ENCODE peak calls at places on chromosomes 12 and 14, in seven cellular contexts. I is CD4-positive, alpha-beta T cell; O is hepatocyte; M is K562; J is tibial artery; L is stomach; B is SK-N-SH. H is an unnamed sample. For H3K9me3, the result is how much of the 10 kb centered on the place peaks cover.

GRCh38 chr12:14999421-15000047 is 26.7 kb downstream of the PDE6H start:
- DNase-seq in I (no peak), O (no peak), M (no peak), J (no peak), L (no peak), B (no peak), H (no peak)

GRCh38 chr12:40469736-40470135 is 222.5 kb upstream of the CNTN1 start:
- DNase-seq in I (no peak), O (no peak), M (no peak), J (no peak), L (no peak), B (peak), H (no peak)

GRCh38 chr14:95710106-95710505 is 3.8 kb downstream of the TCL1A start:
- DNase-seq in I (no peak), O (no peak), M (no peak), J (no peak), L (no peak), B (no peak), H (no peak)

GRCh38 chr14:92439551-92440344 is 73.8 kb upstream of the RIN3 start:
- DNase-seq in I (no peak), O (no peak), M (no peak), J (no peak), L (no peak), B (no peak), H (no peak)

GRCh38 chr14:71586131-71586893 is 345.9 kb upstream of the RGS6 start:
- DNase-seq in I (no peak), O (peak), M (no peak), J (peak), L (no peak), B (peak), H (peak)

GRCh38 chr12:32084017-32084688 is 22.5 kb upstream of the BICD1 start:
- DNase-seq in I (no peak), O (no peak), M (no peak), J (no peak), L (no peak), B (no peak), H (no peak)

GRCh38 chr14:73368621-73369020 is 89.7 kb downstream of the NUMB start:
- DNase-seq in I (no peak), O (no peak), M (no peak), J (no peak), L (no peak), B (no peak), H (no peak)

GRCh38 chr14:91202234-91202974 is 42.1 kb downstream of the GPR68 start:
- DNase-seq in I (no peak), O (no peak), M (peak), J (peak), L (peak), B (no peak), H (no peak)

GRCh38 chr14:78985668-78986073 is 815.5 kb downstream of the NRXN3 start:
- DNase-seq in I (no peak), O (no peak), M (no peak), J (no peak), L (no peak), B (peak), H (no peak)

GRCh38 chr14:36055052-36055378 is 121.5 kb downstream of the PTCSC3 start:
- DNase-seq in I (no peak), O (no peak), M (no peak), J (no peak), L (no peak), B (no peak), H (no peak)

GRCh38 chr14:63457498-63457897 is 85.7 kb downstream of the PPP2R5E start:
- DNase-seq in I (no peak), O (no peak), M (no peak), J (no peak), L (no peak), B (no peak), H (no peak)

GRCh38 chr12:21906919-21907642 is 34.1 kb downstream of the ABCC9 start:
- DNase-seq in I (no peak), O (no peak), M (no peak), J (no peak), L (no peak), B (no peak), H (no peak)

GRCh38 chr12:42426733-42427132 is 100.8 kb downstream of the PPHLN1 start:
- DNase-seq in I (no peak), O (no peak), M (peak), J (no peak), L (no peak), B (no peak), H (peak)

GRCh38 chr12:109983432-109984142 is 12.6 kb downstream of the GIT2 start:
- DNase-seq in I (no peak), O (no peak), M (no peak), J (no peak), L (peak), B (no peak), H (no peak)

GRCh38 chr12:113136128-113136989 is 798 bp upstream of the RASAL1 start:
- DNase-seq in I (peak), O (no peak), M (peak), J (no peak), L (peak), B (peak), H (peak)

GRCh38 chr14:100602621-100603020 is 15.4 kb upstream of the BEGAIN start:
- DNase-seq in I (no peak), O (no peak), M (no peak), J (no peak), L (no peak), B (no peak), H (no peak)

GRCh38 chr14:56213288-56213687 is 95.1 kb downstream of the PELI2 start:
- DNase-seq in I (no peak), O (no peak), M (no peak), J (no peak), L (no peak), B (no peak), H (no peak)

GRCh38 chr12:2649201-2650030 is 145.4 kb upstream of the FKBP4 start:
- DNase-seq in I (no peak), O (no peak), M (no peak), J (no peak), L (no peak), B (peak), H (no peak)

GRCh38 chr12:32336261-32336660 is 63.1 kb upstream of the FGD4 start:
- DNase-seq in I (no peak), O (no peak), M (no peak), J (no peak), L (no peak), B (no peak), H (no peak)

GRCh38 chr12:87025976-87026375 is 769.8 kb upstream of the MGAT4C start:
- DNase-seq in I (no peak), O (no peak), M (no peak), J (no peak), L (no peak), B (no peak), H (no peak)

GRCh38 chr14:38254565-38255407 is 1.1 kb downstream of the CLEC14A start:
- DNase-seq in I (no peak), O (no peak), M (no peak), J (no peak), L (peak), B (no peak), H (peak)

GRCh38 chr14:20415723-20416622 is 2.7 kb upstream of the TEP1 start:
- DNase-seq in I (no peak), O (peak), M (peak), J (peak), L (no peak), B (peak), H (peak)

GRCh38 chr12:30026621-30027234 is 243.0 kb upstream of the TMTC1 start:
- DNase-seq in I (no peak), O (no peak), M (no peak), J (no peak), L (no peak), B (no peak), H (peak)

GRCh38 chr12:67268335-67268895 is 743 bp upstream of the CAND1 start:
- DNase-seq in I (peak), O (peak), M (peak), J (peak), L (peak), B (peak), H (peak)

GRCh38 chr14:79134346-79134745 is 964.2 kb downstream of the NRXN3 start:
- DNase-seq in I (no peak), O (no peak), M (no peak), J (no peak), L (no peak), B (no peak), H (no peak)

GRCh38 chr12:21851151-21851550 is 76.6 kb upstream of the KCNJ8 start:
- DNase-seq in I (no peak), O (no peak), M (no peak), J (no peak), L (no peak), B (no peak), H (no peak)

GRCh38 chr14:81392052-81392451 is 8.1 kb downstream of the STON2 start:
- DNase-seq in I (no peak), O (no peak), M (no peak), J (no peak), L (no peak), B (no peak), H (no peak)

GRCh38 chr12:27969901-27970390 is 2.6 kb downstream of the PTHLH start:
- DNase-seq in I (no peak), O (peak), M (peak), J (peak), L (peak), B (no peak), H (peak)

GRCh38 chr12:52203126-52203921 is 11.5 kb upstream of the KRT80 start:
- DNase-seq in I (no peak), O (peak), M (peak), J (peak), L (peak), B (peak), H (peak)

GRCh38 chr12:3869860-3870259 is 3.3 kb downstream of the PARP11 start:
- DNase-seq in I (no peak), O (no peak), M (no peak), J (no peak), L (no peak), B (no peak), H (no peak)

GRCh38 chr12:83434600-83434999 is 747.9 kb downstream of the TMTC2 start:
- DNase-seq in I (no peak), O (no peak), M (no peak), J (no peak), L (no peak), B (no peak), H (no peak)

GRCh38 chr14:61573748-61574513 is 121.4 kb upstream of the HIF1A start:
- DNase-seq in I (no peak), O (no peak), M (no peak), J (no peak), L (no peak), B (no peak), H (peak)

GRCh38 chr12:78096909-78097597 is 266.4 kb downstream of the NAV3 start:
- DNase-seq in I (no peak), O (peak), M (no peak), J (no peak), L (no peak), B (peak), H (no peak)

GRCh38 chr12:1706284-1707016 is 15.6 kb downstream of the ADIPOR2 start:
- DNase-seq in I (no peak), O (no peak), M (peak), J (no peak), L (no peak), B (no peak), H (no peak)

GRCh38 chr14:20811994-20812393 is 9.3 kb upstream of the RNASE1 start:
- DNase-seq in I (no peak), O (peak), M (peak), J (no peak), L (no peak), B (no peak), H (no peak)

GRCh38 chr12:105214670-105215375 is 21.2 kb downstream of the APPL2 start:
- DNase-seq in I (no peak), O (peak), M (no peak), J (no peak), L (peak), B (no peak), H (no peak)

GRCh38 chr12:48956279-48957140 is 777 bp downstream of the ARF3 start:
- DNase-seq in I (no peak), O (peak), M (peak), J (peak), L (peak), B (peak), H (peak)

GRCh38 chr14:42930058-42930457 is 1323.4 kb downstream of the LRFN5 start:
- DNase-seq in I (no peak), O (no peak), M (no peak), J (peak), L (no peak), B (no peak), H (peak)
- H3K9me3 ChIP-seq in I (under half), O (under half), M (under half), J (under half), L (under half), B (under half), H (under half)

DNA sequence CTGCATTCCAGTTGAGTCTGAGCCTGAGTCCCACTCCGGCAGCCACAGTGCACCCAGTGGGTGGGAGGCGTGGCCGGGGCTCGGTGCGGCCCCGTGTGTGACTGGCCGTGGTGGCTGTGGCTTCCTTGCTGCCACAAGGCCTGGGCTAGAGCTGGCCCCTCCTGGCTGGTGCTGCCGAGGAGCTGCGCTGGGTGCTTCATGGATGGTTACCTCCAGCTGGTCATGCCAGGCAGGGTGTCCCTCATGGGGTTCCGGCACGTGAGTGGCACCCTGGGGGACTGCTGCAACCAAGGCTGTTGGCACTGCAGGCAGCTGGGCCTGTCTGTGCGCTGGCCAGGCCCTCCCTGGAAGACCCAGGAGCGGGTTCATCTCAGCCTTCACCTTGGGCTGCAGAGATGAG is 62.7 kb downstream of the KIF26A start:
- DNase-seq in I (no peak), O (no peak), M (no peak), J (no peak), L (no peak), B (no peak), H (no peak)
- H3K9me3 ChIP-seq in I (under half), O (under half), M (under half), J (under half), L (under half), B (under half), H (under half)

GRCh38 chr14:49673586-49673985 is 14.4 kb downstream of the POLE2 start:
- DNase-seq in I (no peak), O (no peak), M (no peak), J (no peak), L (no peak), B (no peak), H (no peak)
- H3K9me3 ChIP-seq in I (under half), O (under half), M (under half), J (under half), L (under half), B (under half), H (under half)

GRCh38 chr12:60724475-60724874 is 1128.6 kb downstream of the SLC16A7 start:
- DNase-seq in I (no peak), O (no peak), M (no peak), J (no peak), L (no peak), B (no peak), H (no peak)
- H3K9me3 ChIP-seq in I (under half), O (under half), M (under half), J (under half), L (under half), B (under half), H (under half)

DNA sequence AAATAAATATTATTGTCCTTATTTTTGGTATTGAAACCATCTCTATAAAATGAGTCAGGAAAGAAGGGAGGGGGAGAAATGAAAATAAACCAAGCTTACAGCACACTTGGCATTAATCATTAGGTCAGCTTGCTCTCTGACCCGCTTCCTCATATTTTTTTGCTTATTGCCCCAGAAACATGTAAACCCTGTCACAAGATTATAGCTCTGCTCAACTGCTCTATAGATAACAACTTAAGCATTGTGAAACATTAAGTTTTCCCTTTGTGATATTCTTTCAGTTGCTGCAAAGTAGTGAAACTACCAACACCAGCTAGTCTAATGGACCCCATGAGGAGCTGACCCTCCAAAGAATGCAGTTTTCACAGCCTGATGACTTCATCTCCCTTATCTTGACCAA is 819.5 kb downstream of the SLC16A7 start:
- DNase-seq in I (no peak), O (no peak), M (no peak), J (no peak), L (no peak), B (no peak), H (no peak)
- H3K9me3 ChIP-seq in I (under half), O (under half), M (under half), J (under half), L (under half), B (under half), H (under half)

DNA sequence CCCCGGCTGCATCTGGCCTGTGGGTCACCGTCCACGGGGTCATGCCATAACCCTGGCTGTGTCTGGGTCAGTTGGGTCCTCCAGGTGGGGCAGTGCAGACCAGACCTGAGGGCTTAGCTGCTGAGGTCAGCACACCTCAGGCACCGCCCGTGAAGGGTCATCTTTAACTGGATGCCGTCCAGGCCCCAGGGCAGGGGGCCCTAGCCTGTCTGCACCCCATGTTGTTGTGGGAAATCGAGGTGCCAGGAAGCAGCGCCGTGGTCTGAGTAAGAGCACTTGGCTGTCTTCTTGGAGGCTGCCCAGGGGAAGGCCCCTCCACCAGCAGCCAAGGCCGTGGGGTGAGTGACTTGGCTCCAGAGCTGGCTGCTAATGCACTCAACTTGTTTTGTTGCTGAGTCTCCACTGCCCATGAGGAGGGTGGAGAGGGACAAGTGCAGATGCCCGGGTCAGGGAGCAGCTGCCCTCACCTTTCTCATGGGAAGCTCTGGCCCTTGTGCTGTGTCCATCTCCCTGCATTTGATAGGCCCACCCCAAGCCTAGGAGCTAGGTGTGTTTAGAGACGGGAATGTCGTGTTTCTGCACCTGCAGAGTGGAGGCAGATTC is 317.2 kb downstream of the TMEM121 start:
- DNase-seq in I (no peak), O (no peak), M (no peak), J (peak), L (no peak), B (no peak), H (no peak)
- H3K9me3 ChIP-seq in I (under half), O (under half), M (under half), J (under half), L (under half), B (under half), H (under half)

DNA sequence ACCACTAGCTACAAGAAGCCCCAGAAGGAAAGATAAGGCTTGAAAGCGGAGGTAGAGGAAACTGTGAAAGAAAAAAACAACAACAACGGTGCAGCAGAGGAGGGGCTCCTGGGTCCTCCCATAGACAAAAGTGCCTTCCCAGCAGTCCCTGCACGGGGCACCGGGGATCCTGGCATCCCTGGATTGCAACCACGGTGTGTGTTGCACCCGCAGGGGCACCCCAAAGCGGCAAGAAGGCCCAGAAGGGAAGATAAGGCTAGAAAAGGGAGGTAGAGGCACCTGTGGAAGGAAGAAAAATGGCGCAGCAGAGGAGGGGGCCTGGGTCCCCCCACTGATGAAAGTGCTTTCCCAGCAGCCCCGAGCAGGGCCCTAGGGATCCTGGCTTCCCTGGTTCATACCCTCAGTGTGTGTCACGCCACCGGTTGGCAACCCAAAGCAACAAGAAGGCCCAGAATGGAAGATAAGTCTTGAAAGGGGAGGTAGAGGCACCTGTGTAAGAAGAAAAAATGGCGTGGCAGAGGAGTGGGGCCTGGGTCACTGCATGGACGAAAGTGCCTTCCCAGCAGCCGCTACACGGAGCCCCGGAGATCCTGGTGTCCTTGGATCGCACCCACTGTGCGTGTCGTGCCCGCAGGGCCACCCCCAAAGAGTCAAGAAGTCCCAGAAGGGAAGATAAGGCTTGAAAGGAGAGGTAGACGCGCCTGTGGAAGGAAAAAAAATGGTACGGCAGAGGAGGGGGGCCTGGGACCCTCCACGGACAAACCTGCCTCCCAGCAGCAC is 281.0 kb downstream of the ALG10 start:
- DNase-seq in I (no peak), O (no peak), M (no peak), J (no peak), L (no peak), B (no peak), H (no peak)
- H3K9me3 ChIP-seq in I (half or more), O (under half), M (under half), J (under half), L (under half), B (under half), H (under half)

DNA sequence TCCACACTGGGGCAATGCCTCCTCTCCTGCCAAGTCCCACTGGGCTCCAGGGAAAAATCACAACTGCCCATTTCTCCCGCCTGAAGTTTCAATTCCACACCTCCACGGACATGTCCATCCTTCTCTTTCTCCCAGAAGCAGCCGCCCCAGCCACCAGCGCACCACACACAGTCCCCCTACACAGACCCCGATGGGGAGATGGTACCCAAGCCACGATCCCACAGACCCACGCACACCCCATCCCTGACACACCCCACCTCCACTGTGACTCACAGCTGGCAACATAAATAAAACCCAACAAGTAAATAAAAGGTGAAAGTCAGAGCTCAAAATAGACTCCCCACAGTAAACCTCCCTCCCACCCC is 2.6 kb downstream of the MSI1 start:
- DNase-seq in I (no peak), O (no peak), M (no peak), J (no peak), L (no peak), B (no peak), H (no peak)
- H3K9me3 ChIP-seq in I (under half), O (under half), M (under half), J (under half), L (under half), B (under half), H (under half)

H was measured in cardiac muscle cell.